ENCODE peak calls at places on chromosomes 2 and 18, in eight cellular contexts. U is PC-3; H is endothelial cell of umbilical vein; J is dorsolateral prefrontal cortex; F is brain microvascular endothelial cell; R is CD4-positive, alpha-beta T cell; D is neural progenitor cell; Z is psoas muscle. T is an unnamed sample.

GRCh38 chr2:55163895-55164509 is 68.1 kb downstream of the CLHC1 start:
- DNase-seq in F (no peak), D (no peak), Z (no peak), H (peak), R (no peak), U (peak), J (no peak), T (no peak)

GRCh38 chr2:86280191-86280667 is 57.2 kb downstream of the REEP1 start:
- DNase-seq in H (no peak), D (no peak), J (no peak), U (no peak), R (no peak), Z (no peak), F (no peak), T (no peak)

GRCh38 chr18:12409466-12409865 is 1.7 kb downstream of the PRELID3A start:
- DNase-seq in R (no peak), Z (no peak), U (no peak), F (no peak), D (no peak), J (no peak), H (no peak), T (no peak)

GRCh38 chr2:118059919-118060478 is 28.3 kb upstream of the INSIG2 start:
- DNase-seq in J (no peak), D (no peak), Z (no peak), U (peak), H (no peak), R (no peak), F (peak), T (no peak)

GRCh38 chr18:5975111-5975622 is 79.8 kb upstream of the TMEM200C start:
- DNase-seq in D (no peak), J (no peak), Z (no peak), F (peak), H (no peak), U (peak), R (no peak), T (no peak)

GRCh38 chr2:172429351-172429968 is 2.1 kb downstream of the ITGA6 start:
- DNase-seq in F (no peak), D (peak), H (no peak), U (peak), Z (no peak), R (no peak), J (no peak), T (no peak)

GRCh38 chr2:96760986-96761832 is 507 bp downstream of the CNNM4 start:
- DNase-seq in D (peak), F (peak), Z (no peak), H (peak), U (peak), J (no peak), R (peak), T (no peak)

GRCh38 chr2:233256048-233256447 is 4.6 kb downstream of the ATG16L1 start:
- DNase-seq in R (no peak), U (no peak), Z (no peak), D (no peak), H (no peak), J (no peak), F (no peak), T (no peak)

GRCh38 chr2:109182426-109182825 is 53.4 kb downstream of the SH3RF3 start:
- DNase-seq in J (no peak), D (no peak), R (no peak), U (peak), F (no peak), H (no peak), Z (no peak), T (no peak)

GRCh38 chr2:187658952-187659525 is 104.8 kb upstream of the TFPI start:
- DNase-seq in H (peak), D (peak), R (no peak), U (peak), F (peak), Z (no peak), J (no peak), T (peak)

GRCh38 chr2:47251404-47251675 is 96.2 kb upstream of the STPG4 start:
- DNase-seq in U (no peak), D (no peak), J (no peak), F (no peak), H (no peak), Z (no peak), R (no peak), T (no peak)

GRCh38 chr2:208064220-208064951 is 39.1 kb upstream of the PLEKHM3 start:
- DNase-seq in Z (no peak), H (no peak), F (peak), J (no peak), R (no peak), U (peak), D (no peak), T (peak)

GRCh38 chr18:76169733-76170132 is 325.3 kb downstream of the ZNF516 start:
- DNase-seq in U (peak), Z (no peak), F (no peak), R (no peak), D (no peak), H (no peak), J (no peak), T (no peak)

GRCh38 chr2:172119089-172119488 is 16.4 kb upstream of the DLX2 start:
- DNase-seq in R (no peak), F (no peak), Z (no peak), U (peak), J (no peak), H (peak), D (no peak), T (no peak)

GRCh38 chr2:172102858-172103359 is at the start of gene DLX2:
- DNase-seq in H (peak), U (peak), F (peak), J (peak), D (peak), Z (peak), R (no peak), T (peak)

GRCh38 chr2:144079808-144080207 is 440.1 kb downstream of the ZEB2 start:
- DNase-seq in R (no peak), U (no peak), F (no peak), D (no peak), Z (no peak), J (no peak), H (no peak), T (no peak)

GRCh38 chr2:232142049-232142448 is 180.5 kb downstream of the DIS3L2 start:
- DNase-seq in J (no peak), Z (no peak), U (peak), R (no peak), H (peak), D (peak), F (peak), T (peak)

GRCh38 chr2:86254576-86255538 is 55.6 kb downstream of the MRPL35 start:
- DNase-seq in Z (no peak), U (no peak), R (no peak), F (no peak), D (no peak), J (no peak), H (no peak), T (no peak)

GRCh38 chr2:149740490-149740889 is 152.9 kb upstream of the MMADHC start:
- DNase-seq in J (no peak), U (no peak), F (no peak), Z (no peak), R (no peak), D (no peak), H (peak), T (no peak)

GRCh38 chr2:196372276-196372809 is 201.0 kb upstream of the STK17B start:
- DNase-seq in U (no peak), F (no peak), Z (no peak), J (no peak), H (peak), D (no peak), R (no peak), T (no peak)

GRCh38 chr2:28958689-28959088 is 22.4 kb upstream of the TOGARAM2 start:
- DNase-seq in J (peak), Z (peak), R (no peak), D (peak), U (peak), F (peak), H (peak), T (peak)

GRCh38 chr2:224838335-224838734 is 122.2 kb upstream of the CCDC195 start:
- DNase-seq in H (peak), D (no peak), F (peak), J (no peak), R (no peak), Z (no peak), U (no peak), T (no peak)

GRCh38 chr18:49631146-49631866 is 69.4 kb downstream of the LIPG start:
- DNase-seq in F (no peak), Z (no peak), R (no peak), U (no peak), J (no peak), D (no peak), H (no peak), T (no peak)

GRCh38 chr2:85954918-85955420 is 66.2 kb upstream of the ST3GAL5 start:
- DNase-seq in Z (no peak), U (peak), F (no peak), R (no peak), H (no peak), D (no peak), J (no peak), T (no peak)

GRCh38 chr2:215435261-215435808 is 533 bp downstream of the FN1 start:
- DNase-seq in U (peak), Z (peak), H (peak), R (no peak), J (no peak), F (no peak), D (peak), T (peak)

GRCh38 chr2:98472132-98472650 is 27.5 kb downstream of the INPP4A start:
- DNase-seq in H (no peak), F (no peak), D (no peak), Z (no peak), R (no peak), J (no peak), U (no peak), T (no peak)
- H3K27ac ChIP-seq in H (no peak), F (no peak), D (no peak), Z (no peak), R (peak), J (no peak), U (no peak), T (no peak)

DNA sequence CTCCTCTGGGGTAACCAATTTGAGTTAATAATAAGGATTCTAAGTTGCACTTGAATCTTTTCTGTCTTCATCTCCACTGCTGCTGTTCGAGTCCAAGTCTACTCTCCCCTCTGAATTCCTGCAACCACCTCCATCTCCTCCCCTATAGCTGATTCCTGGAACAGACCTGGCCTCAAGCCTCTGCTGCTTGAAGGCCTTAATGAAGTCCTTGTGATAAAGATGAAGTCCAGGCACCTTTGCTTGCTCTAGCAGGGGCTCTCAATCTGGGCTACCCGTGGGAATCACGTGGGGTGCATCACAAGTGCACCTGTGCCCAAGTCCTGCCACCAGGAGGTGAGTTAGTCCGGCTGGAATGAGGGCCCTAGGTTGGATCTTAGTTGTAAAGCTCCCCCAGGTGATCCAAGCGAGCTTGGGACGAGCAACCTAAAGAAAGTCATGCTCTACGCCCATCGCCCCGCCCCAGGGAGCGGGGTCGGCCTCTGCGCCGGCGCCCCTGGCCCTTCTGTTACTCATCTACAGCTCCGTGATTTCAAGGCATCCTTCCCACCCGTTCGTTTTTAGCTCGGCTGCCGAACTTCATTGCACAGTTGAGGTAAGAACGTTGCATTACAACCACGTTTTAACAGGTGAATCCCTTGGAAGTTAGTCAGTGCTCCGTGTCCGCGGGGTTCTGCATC is 905 bp upstream of the IAH1 start:
- DNase-seq in Z (no peak), J (no peak), H (no peak), F (no peak), R (peak), D (peak), U (peak), T (peak)
- TF ChIP-seq CTCF in Z (no peak), J (no peak), H (no peak), F (peak), R (no peak), D (no peak), U (peak), T (no peak)

GRCh38 chr2:39497077-39497867 is 60.2 kb upstream of the MAP4K3 start:
- DNase-seq in D (no peak), Z (no peak), F (no peak), R (no peak), U (no peak), H (no peak), J (no peak), T (no peak)
- H3K27ac ChIP-seq in D (no peak), Z (no peak), F (no peak), R (no peak), U (no peak), H (no peak), J (no peak), T (no peak)

GRCh38 chr18:56565059-56565458 is 73.3 kb downstream of the TXNL1 start:
- DNase-seq in Z (no peak), J (no peak), R (no peak), F (no peak), U (no peak), D (no peak), H (no peak), T (no peak)

GRCh38 chr18:56562479-56562878 is 75.9 kb downstream of the TXNL1 start:
- DNase-seq in U (no peak), J (peak), R (no peak), D (no peak), H (no peak), Z (no peak), F (no peak), T (no peak)

GRCh38 chr18:56560992-56561391 is 77.4 kb downstream of the TXNL1 start:
- DNase-seq in H (no peak), R (no peak), D (no peak), Z (no peak), F (no peak), J (no peak), U (no peak), T (no peak)

GRCh38 chr18:56565596-56566355 is 72.6 kb downstream of the TXNL1 start:
- DNase-seq in D (no peak), H (peak), F (peak), J (no peak), R (no peak), U (peak), Z (no peak), T (peak)

DNA sequence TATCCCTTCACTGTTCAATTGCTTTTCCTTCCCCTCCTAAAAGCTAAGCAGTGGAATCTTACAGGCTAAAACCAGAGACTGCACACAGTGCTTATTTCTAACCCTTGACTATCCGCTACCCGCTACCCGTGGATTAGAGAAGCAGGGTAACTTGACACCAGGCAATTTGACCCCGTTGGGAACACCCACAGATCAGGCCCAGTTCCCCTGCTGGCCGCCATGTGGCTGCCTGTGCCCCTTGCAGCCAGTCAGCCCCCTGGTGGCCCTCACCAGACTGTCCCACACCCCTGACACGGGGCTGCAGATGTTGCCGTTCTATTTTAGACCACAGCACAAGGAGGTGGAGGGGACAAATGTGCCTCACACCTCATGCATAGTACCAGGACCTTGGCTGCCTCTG is 74.8 kb downstream of the TXNL1 start:
- DNase-seq in Z (no peak), D (peak), H (no peak), F (no peak), R (no peak), U (peak), J (no peak), T (no peak)
- TF ChIP-seq CTCF in Z (no peak), D (peak), H (no peak), F (peak), R (no peak), U (peak), J (no peak), T (no peak)

GRCh38 chr2:8606649-8607550 is 75.0 kb upstream of the ID2 start:
- DNase-seq in U (no peak), F (no peak), D (no peak), Z (no peak), R (no peak), H (no peak), J (no peak), T (no peak)
- H3K27ac ChIP-seq in U (peak), F (no peak), D (no peak), Z (no peak), R (no peak), H (no peak), J (no peak), T (no peak)

T was measured in RWPE1.